ENCODE peak calls at places on chromosome 4, in seven cellular contexts. One of them, this sample, is unnamed.

GRCh38 chr4:16722386-16722785 is 176.1 kb downstream of the LDB2 start:
- DNase-seq in activated T-helper 2 cell treated with anti-CD3 and anti-CD28 coated beads, Interferon-gamma antibody, Interleukin-2, Interleukin-4, amounts not matched to agents 10 μg/mL and 5 μg/mL and 100 μg/mL, durations not matched to agents 14 hours and 24 hours and 36 hours: no peak
- DNase-seq in activated CD8-positive, alpha-beta memory T cell treated with anti-CD3 and anti-CD28 coated beads for 48 hours: no peak
- DNase-seq in iPS DF 6.9: no peak
- DNase-seq in EH: peak
- DNase-seq in pancreas: no peak
- DNase-seq in stimulated activated CD4-positive, alpha-beta T cell treated with anti-CD3 and anti-CD28 coated beads, Interleukin-4, amount 100 ng/mL, for 48 hours: no peak
- DNase-seq in this sample: no peak

GRCh38 chr4:9679704-9680478 is 101.5 kb upstream of the DRD5 start:
- DNase-seq in activated T-helper 2 cell treated with anti-CD3 and anti-CD28 coated beads, Interferon-gamma antibody, Interleukin-2, Interleukin-4, amounts not matched to agents 10 μg/mL and 5 μg/mL and 100 μg/mL, durations not matched to agents 14 hours and 24 hours and 36 hours: no peak
- DNase-seq in activated CD8-positive, alpha-beta memory T cell treated with anti-CD3 and anti-CD28 coated beads for 48 hours: no peak
- DNase-seq in iPS DF 6.9: no peak
- DNase-seq in EH: no peak
- DNase-seq in pancreas: no peak
- DNase-seq in stimulated activated CD4-positive, alpha-beta T cell treated with anti-CD3 and anti-CD28 coated beads, Interleukin-4, amount 100 ng/mL, for 48 hours: no peak
- DNase-seq in this sample: no peak

GRCh38 chr4:187090401-187090800 is 366.7 kb upstream of the FAT1 start:
- DNase-seq in activated T-helper 2 cell treated with anti-CD3 and anti-CD28 coated beads, Interferon-gamma antibody, Interleukin-2, Interleukin-4, amounts not matched to agents 10 μg/mL and 5 μg/mL and 100 μg/mL, durations not matched to agents 14 hours and 24 hours and 36 hours: no peak
- DNase-seq in activated CD8-positive, alpha-beta memory T cell treated with anti-CD3 and anti-CD28 coated beads for 48 hours: no peak
- DNase-seq in iPS DF 6.9: no peak
- DNase-seq in EH: peak
- DNase-seq in pancreas: no peak
- DNase-seq in stimulated activated CD4-positive, alpha-beta T cell treated with anti-CD3 and anti-CD28 coated beads, Interleukin-4, amount 100 ng/mL, for 48 hours: no peak
- DNase-seq in this sample: no peak

GRCh38 chr4:147942729-147943128 is 210.8 kb downstream of the ARHGAP10 start:
- DNase-seq in activated T-helper 2 cell treated with anti-CD3 and anti-CD28 coated beads, Interferon-gamma antibody, Interleukin-2, Interleukin-4, amounts not matched to agents 10 μg/mL and 5 μg/mL and 100 μg/mL, durations not matched to agents 14 hours and 24 hours and 36 hours: no peak
- DNase-seq in activated CD8-positive, alpha-beta memory T cell treated with anti-CD3 and anti-CD28 coated beads for 48 hours: no peak
- DNase-seq in iPS DF 6.9: no peak
- DNase-seq in EH: peak
- DNase-seq in pancreas: no peak
- DNase-seq in stimulated activated CD4-positive, alpha-beta T cell treated with anti-CD3 and anti-CD28 coated beads, Interleukin-4, amount 100 ng/mL, for 48 hours: no peak
- DNase-seq in this sample: no peak

GRCh38 chr4:30789219-30789671 is 69.1 kb downstream of the PCDH7 start:
- DNase-seq in activated T-helper 2 cell treated with anti-CD3 and anti-CD28 coated beads, Interferon-gamma antibody, Interleukin-2, Interleukin-4, amounts not matched to agents 10 μg/mL and 5 μg/mL and 100 μg/mL, durations not matched to agents 14 hours and 24 hours and 36 hours: no peak
- DNase-seq in activated CD8-positive, alpha-beta memory T cell treated with anti-CD3 and anti-CD28 coated beads for 48 hours: no peak
- DNase-seq in iPS DF 6.9: peak
- DNase-seq in EH: no peak
- DNase-seq in pancreas: no peak
- DNase-seq in stimulated activated CD4-positive, alpha-beta T cell treated with anti-CD3 and anti-CD28 coated beads, Interleukin-4, amount 100 ng/mL, for 48 hours: no peak
- DNase-seq in this sample: no peak

GRCh38 chr4:2537011-2537830 is 774 bp downstream of the FAM193A start:
- DNase-seq in activated T-helper 2 cell treated with anti-CD3 and anti-CD28 coated beads, Interferon-gamma antibody, Interleukin-2, Interleukin-4, amounts not matched to agents 10 μg/mL and 5 μg/mL and 100 μg/mL, durations not matched to agents 14 hours and 24 hours and 36 hours: peak
- DNase-seq in activated CD8-positive, alpha-beta memory T cell treated with anti-CD3 and anti-CD28 coated beads for 48 hours: peak
- DNase-seq in iPS DF 6.9: no peak
- DNase-seq in EH: peak
- DNase-seq in pancreas: peak
- DNase-seq in stimulated activated CD4-positive, alpha-beta T cell treated with anti-CD3 and anti-CD28 coated beads, Interleukin-4, amount 100 ng/mL, for 48 hours: peak
- DNase-seq in this sample: peak

GRCh38 chr4:144399927-144400326 is 246.0 kb upstream of the HHIP start:
- DNase-seq in activated T-helper 2 cell treated with anti-CD3 and anti-CD28 coated beads, Interferon-gamma antibody, Interleukin-2, Interleukin-4, amounts not matched to agents 10 μg/mL and 5 μg/mL and 100 μg/mL, durations not matched to agents 14 hours and 24 hours and 36 hours: no peak
- DNase-seq in activated CD8-positive, alpha-beta memory T cell treated with anti-CD3 and anti-CD28 coated beads for 48 hours: no peak
- DNase-seq in iPS DF 6.9: no peak
- DNase-seq in EH: peak
- DNase-seq in pancreas: no peak
- DNase-seq in stimulated activated CD4-positive, alpha-beta T cell treated with anti-CD3 and anti-CD28 coated beads, Interleukin-4, amount 100 ng/mL, for 48 hours: no peak
- DNase-seq in this sample: no peak

GRCh38 chr4:71212216-71212615 is 126.6 kb upstream of the SLC4A4 start:
- DNase-seq in activated T-helper 2 cell treated with anti-CD3 and anti-CD28 coated beads, Interferon-gamma antibody, Interleukin-2, Interleukin-4, amounts not matched to agents 10 μg/mL and 5 μg/mL and 100 μg/mL, durations not matched to agents 14 hours and 24 hours and 36 hours: no peak
- DNase-seq in activated CD8-positive, alpha-beta memory T cell treated with anti-CD3 and anti-CD28 coated beads for 48 hours: no peak
- DNase-seq in iPS DF 6.9: no peak
- DNase-seq in EH: peak
- DNase-seq in pancreas: no peak
- DNase-seq in stimulated activated CD4-positive, alpha-beta T cell treated with anti-CD3 and anti-CD28 coated beads, Interleukin-4, amount 100 ng/mL, for 48 hours: no peak
- DNase-seq in this sample: no peak

GRCh38 chr4:20283039-20283438 is 31.3 kb downstream of the SLIT2 start:
- DNase-seq in activated T-helper 2 cell treated with anti-CD3 and anti-CD28 coated beads, Interferon-gamma antibody, Interleukin-2, Interleukin-4, amounts not matched to agents 10 μg/mL and 5 μg/mL and 100 μg/mL, durations not matched to agents 14 hours and 24 hours and 36 hours: no peak
- DNase-seq in activated CD8-positive, alpha-beta memory T cell treated with anti-CD3 and anti-CD28 coated beads for 48 hours: no peak
- DNase-seq in iPS DF 6.9: peak
- DNase-seq in EH: no peak
- DNase-seq in pancreas: no peak
- DNase-seq in stimulated activated CD4-positive, alpha-beta T cell treated with anti-CD3 and anti-CD28 coated beads, Interleukin-4, amount 100 ng/mL, for 48 hours: no peak
- DNase-seq in this sample: no peak

GRCh38 chr4:2870098-2870497 is 26.5 kb downstream of the ADD1 start:
- DNase-seq in activated T-helper 2 cell treated with anti-CD3 and anti-CD28 coated beads, Interferon-gamma antibody, Interleukin-2, Interleukin-4, amounts not matched to agents 10 μg/mL and 5 μg/mL and 100 μg/mL, durations not matched to agents 14 hours and 24 hours and 36 hours: no peak
- DNase-seq in activated CD8-positive, alpha-beta memory T cell treated with anti-CD3 and anti-CD28 coated beads for 48 hours: no peak
- DNase-seq in iPS DF 6.9: no peak
- DNase-seq in EH: no peak
- DNase-seq in pancreas: no peak
- DNase-seq in stimulated activated CD4-positive, alpha-beta T cell treated with anti-CD3 and anti-CD28 coated beads, Interleukin-4, amount 100 ng/mL, for 48 hours: no peak
- DNase-seq in this sample: no peak

GRCh38 chr4:184907810-184908209 is 82.0 kb upstream of the ACSL1 start:
- DNase-seq in activated T-helper 2 cell treated with anti-CD3 and anti-CD28 coated beads, Interferon-gamma antibody, Interleukin-2, Interleukin-4, amounts not matched to agents 10 μg/mL and 5 μg/mL and 100 μg/mL, durations not matched to agents 14 hours and 24 hours and 36 hours: no peak
- DNase-seq in activated CD8-positive, alpha-beta memory T cell treated with anti-CD3 and anti-CD28 coated beads for 48 hours: no peak
- DNase-seq in iPS DF 6.9: no peak
- DNase-seq in EH: no peak
- DNase-seq in pancreas: no peak
- DNase-seq in stimulated activated CD4-positive, alpha-beta T cell treated with anti-CD3 and anti-CD28 coated beads, Interleukin-4, amount 100 ng/mL, for 48 hours: no peak
- DNase-seq in this sample: no peak